ENCODE peak calls at places on chromosomes 5 and 9, in eight cellular contexts. H is effector CD4-positive, alpha-beta T cell; P is HFFc6; V is stromal cell of bone marrow; N is A172; R is cardiac fibroblast; Z is neural crest cell; O is left lung. B is an unnamed sample.

GRCh38 chr5:68446487-68446894 is 230.9 kb downstream of the PIK3R1 start:
- DNase-seq in H (no peak), P (no peak), V (no peak), N (no peak), R (no peak), Z (no peak), O (no peak), B (no peak)

GRCh38 chr9:126693428-126693931 is 79.8 kb downstream of the LMX1B start:
- DNase-seq in H (no peak), P (no peak), V (no peak), N (no peak), R (no peak), Z (no peak), O (peak; percentile 16), B (no peak)

GRCh38 chr9:134208310-134208841 is 44.0 kb upstream of the RNU6ATAC start:
- DNase-seq in H (no peak), P (no peak), V (no peak), N (no peak), R (peak; percentile 36), Z (no peak), O (no peak), B (no peak)

GRCh38 chr5:72283358-72283757 is 36.7 kb downstream of the MRPS27 start:
- DNase-seq in H (no peak), P (no peak), V (no peak), N (no peak), R (no peak), Z (no peak), O (no peak), B (no peak)

GRCh38 chr9:87675466-87675865 is 50.5 kb upstream of the CTSL start:
- DNase-seq in H (no peak), P (no peak), V (no peak), N (no peak), R (no peak), Z (no peak), O (no peak), B (no peak)

GRCh38 chr9:130300739-130301138 is 35.2 kb downstream of the HMCN2 start:
- DNase-seq in H (no peak), P (no peak), V (no peak), N (no peak), R (no peak), Z (no peak), O (no peak), B (no peak)

GRCh38 chr5:36607114-36607561 is 732 bp downstream of the SLC1A3 start:
- DNase-seq in H (no peak), P (peak; percentile 19), V (no peak), N (no peak), R (peak; percentile 55), Z (peak; percentile 24), O (peak; percentile 43), B (no peak)

GRCh38 chr9:73132034-73132776 is 19.5 kb upstream of the ANXA1 start:
- DNase-seq in H (peak; percentile 67), P (peak; percentile 94), V (peak; percentile 87), N (peak; percentile 76), R (peak; percentile 89), Z (peak; percentile 33), O (peak; percentile 83), B (peak; percentile 89)

GRCh38 chr9:108474356-108474755 is 381.4 kb downstream of the ACTL7B start:
- DNase-seq in H (no peak), P (no peak), V (no peak), N (no peak), R (peak; percentile 63), Z (no peak), O (no peak), B (no peak)

GRCh38 chr5:135266301-135266630 is 132.8 kb downstream of the MACROH2A1 start:
- DNase-seq in H (no peak), P (no peak), V (no peak), N (no peak), R (no peak), Z (no peak), O (no peak), B (no peak)

GRCh38 chr9:94014845-94015244 is 59.7 kb upstream of the BARX1 start:
- DNase-seq in H (no peak), P (no peak), V (no peak), N (no peak), R (no peak), Z (no peak), O (no peak), B (no peak)

GRCh38 chr5:107542428-107542827 is 128.3 kb downstream of the EFNA5 start:
- DNase-seq in H (no peak), P (peak; percentile 47), V (peak; percentile 62), N (peak; percentile 92), R (peak; percentile 98), Z (no peak), O (peak; percentile 67), B (peak; percentile 83)

GRCh38 chr9:68947015-68947414 is 66.9 kb downstream of the PRKACG start:
- DNase-seq in H (no peak), P (no peak), V (no peak), N (no peak), R (no peak), Z (no peak), O (no peak), B (no peak)

GRCh38 chr9:92180669-92181181 is 65.5 kb upstream of the SPTLC1 start:
- DNase-seq in H (no peak), P (peak; percentile 88), V (peak; percentile 47), N (peak; percentile 73), R (peak; percentile 81), Z (no peak), O (no peak), B (no peak)

GRCh38 chr9:8419871-8420270 is 620.3 kb upstream of the DMAC1 start:
- DNase-seq in H (no peak), P (no peak), V (peak; percentile 55), N (no peak), R (peak; percentile 23), Z (no peak), O (no peak), B (no peak)

GRCh38 chr5:79695501-79695900 is 5.9 kb downstream of the CMYA5 start:
- DNase-seq in H (no peak), P (no peak), V (no peak), N (no peak), R (no peak), Z (no peak), O (no peak), B (no peak)

GRCh38 chr5:90226433-90227099 is 183.0 kb downstream of the CETN3 start:
- DNase-seq in H (no peak), P (no peak), V (no peak), N (no peak), R (no peak), Z (no peak), O (no peak), B (no peak)

GRCh38 chr9:3760031-3760430 is 234.2 kb upstream of the RFX3 start:
- DNase-seq in H (no peak), P (no peak), V (no peak), N (no peak), R (peak; percentile 21), Z (no peak), O (no peak), B (no peak)

GRCh38 chr5:10461904-10462542 is 20.3 kb downstream of the ROPN1L start:
- DNase-seq in H (no peak), P (no peak), V (no peak), N (no peak), R (no peak), Z (no peak), O (no peak), B (no peak)

GRCh38 chr5:2909035-2909434 is 157.6 kb upstream of the IRX2 start:
- DNase-seq in H (no peak), P (no peak), V (no peak), N (no peak), R (no peak), Z (no peak), O (no peak), B (no peak)

GRCh38 chr9:35914307-35914807 is 5.1 kb downstream of the SPAAR start:
- DNase-seq in H (no peak), P (no peak), V (no peak), N (no peak), R (peak; percentile 42), Z (peak; percentile 34), O (peak; percentile 60), B (peak; percentile 36)

GRCh38 chr9:35510745-35511428 is 21.0 kb downstream of the RUSC2 start:
- DNase-seq in H (no peak), P (peak; percentile 94), V (peak; percentile 93), N (peak; percentile 96), R (peak; percentile 97), Z (no peak), O (peak; percentile 61), B (peak; percentile 51)

GRCh38 chr9:132973713-132974112 is 4.8 kb upstream of the GFI1B start:
- DNase-seq in H (no peak), P (peak; percentile 18), V (no peak), N (peak; percentile 18), R (peak; percentile 31), Z (no peak), O (no peak), B (peak; percentile 42)

B was measured in RKO.